ENCODE peak calls at places on chromosomes 1 and 21, in nine cellular contexts. B is GM23338, O is bronchial epithelial cell, Q is neural progenitor cell, C is left ventricle myocardium inferior, D is keratinocyte, Z is WTC11, S is sigmoid colon, W is HFF-Myc. N is an unnamed sample.

GRCh38 chr1:207402744-207403143 is 51.4 kb upstream of the CR2 start:
- DNase-seq in Z (no peak), O (no peak), C (no peak), B (no peak), Q (no peak), W (no peak), S (no peak), D (no peak), N (no peak)

GRCh38 chr1:2556277-2557145 is at the start of gene TNFRSF14:
- DNase-seq in B (no peak), O (no peak), S (peak; percentile 87), Q (peak; percentile 47), D (no peak), C (no peak), Z (no peak), W (no peak), N (peak; percentile 34)

GRCh38 chr1:4160181-4160580 is 260.1 kb upstream of the C1orf174 start:
- DNase-seq in S (no peak), W (no peak), B (no peak), O (no peak), Q (no peak), Z (no peak), D (no peak), C (no peak), N (no peak)

GRCh38 chr1:153944005-153944821 is 2.3 kb downstream of the DENND4B start:
- DNase-seq in Q (no peak), D (no peak), W (no peak), C (no peak), Z (no peak), S (no peak), O (no peak), B (no peak), N (no peak)

GRCh38 chr21:37452222-37452621 is 85.6 kb downstream of the DYRK1A start:
- DNase-seq in W (peak; percentile 35), Q (no peak), D (no peak), O (peak; percentile 52), C (peak; percentile 31), Z (no peak), B (no peak), S (no peak), N (peak; percentile 10)

GRCh38 chr1:151166506-151166956 is 587 bp downstream of the SCNM1 start:
- DNase-seq in Q (peak; percentile 67), Z (no peak), B (peak; percentile 59), D (no peak), S (peak; percentile 72), O (peak; percentile 54), C (no peak), W (no peak), N (peak; percentile 56)

GRCh38 chr1:36912365-36912840 is 121.9 kb downstream of the GRIK3 start:
- DNase-seq in D (no peak), S (peak; percentile 26), C (no peak), Z (no peak), W (no peak), O (no peak), Q (no peak), B (no peak), N (no peak)

GRCh38 chr1:93669369-93669768 is 12.3 kb downstream of the BCAR3 start:
- DNase-seq in D (no peak), Q (peak; percentile 52), Z (no peak), S (no peak), C (no peak), W (no peak), B (no peak), O (no peak), N (no peak)

GRCh38 chr1:16905112-16905855 is 9.5 kb downstream of the RNU1-2 start:
- DNase-seq in C (no peak), W (peak; percentile 90), Z (no peak), B (peak; percentile 80), D (peak; percentile 95), S (peak; percentile 71), O (peak; percentile 93), Q (peak; percentile 76), N (peak; percentile 89)

GRCh38 chr1:201299968-201300367 is 16.7 kb downstream of the PKP1 start:
- DNase-seq in Q (no peak), B (no peak), O (peak; percentile 97), Z (no peak), S (no peak), C (peak; percentile 37), D (no peak), W (no peak), N (peak; percentile 100)

GRCh38 chr1:24896596-24897262 is 33.3 kb downstream of the RUNX3 start:
- DNase-seq in O (no peak), C (no peak), D (no peak), B (no peak), Q (no peak), Z (no peak), W (no peak), S (no peak), N (no peak)

GRCh38 chr1:3744646-3745045 is 7.6 kb upstream of the CCDC27 start:
- DNase-seq in O (no peak), S (no peak), Q (no peak), Z (no peak), W (no peak), C (no peak), B (no peak), D (no peak), N (no peak)

GRCh38 chr1:223319913-223320600 is 43.9 kb downstream of the SUSD4 start:
- DNase-seq in D (no peak), B (peak; percentile 40), S (no peak), O (peak; percentile 16), W (no peak), Z (no peak), C (no peak), Q (peak; percentile 94), N (no peak)

GRCh38 chr1:17995480-17995879 is 112.1 kb upstream of the IGSF21 start:
- DNase-seq in D (no peak), B (no peak), Z (no peak), W (no peak), S (no peak), C (no peak), Q (no peak), O (no peak), N (no peak)

GRCh38 chr1:18001725-18002124 is 105.9 kb upstream of the IGSF21 start:
- DNase-seq in C (no peak), B (no peak), O (no peak), Z (no peak), Q (no peak), S (no peak), W (no peak), D (no peak), N (no peak)

GRCh38 chr1:17994046-17994445 is 113.6 kb upstream of the IGSF21 start:
- DNase-seq in D (no peak), B (no peak), Q (no peak), S (no peak), W (no peak), C (no peak), Z (no peak), O (no peak), N (no peak)

GRCh38 chr1:17999884-18000283 is 107.7 kb upstream of the IGSF21 start:
- DNase-seq in O (no peak), Q (no peak), B (no peak), W (no peak), S (no peak), C (no peak), Z (no peak), D (no peak), N (no peak)

DNA sequence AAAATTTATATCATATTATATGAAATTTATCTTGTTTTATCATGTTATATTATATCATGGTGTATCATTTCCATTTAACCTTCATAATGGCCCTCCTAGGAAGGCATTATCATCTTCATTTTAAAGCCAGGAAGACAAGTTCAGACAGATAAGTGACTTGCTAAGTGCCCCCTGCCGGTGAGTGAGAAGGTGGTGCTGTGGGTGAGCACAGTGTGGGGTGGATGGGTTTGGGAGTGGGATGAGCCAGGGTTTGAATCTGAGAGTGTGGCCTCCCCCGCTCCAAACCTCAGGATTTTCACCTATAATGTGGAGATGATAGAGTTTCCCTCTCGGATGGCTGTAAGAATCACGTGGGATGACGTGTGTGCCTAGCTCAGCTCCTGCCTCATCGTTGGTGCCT is 108.7 kb upstream of the IGSF21 start:
- DNase-seq in O (no peak), Z (no peak), W (no peak), C (no peak), D (no peak), S (no peak), Q (no peak), B (peak; percentile 30), N (peak; percentile 50)
- TF ChIP-seq CTCF in O (no peak), Z (no peak), W (peak; percentile 33), C (peak; percentile 41), D (no peak), S (no peak), Q (peak; percentile 27), B (peak; percentile 45), N (no peak)

GRCh38 chr1:175933801-175934200 is 190.4 kb upstream of the TNR start:
- DNase-seq in S (no peak), B (peak; percentile 79), Z (peak; percentile 25), Q (peak; percentile 35), C (no peak), D (no peak), O (no peak), W (peak; percentile 20), N (peak; percentile 8)
- TF ChIP-seq CTCF in S (no peak), B (peak; percentile 37), Z (no peak), Q (no peak), C (no peak), D (no peak), O (no peak), W (no peak), N (no peak)

GRCh38 chr1:164087893-164088292 is 471.1 kb upstream of the PBX1 start:
- DNase-seq in Q (no peak), Z (no peak), O (no peak), S (no peak), B (no peak), W (no peak), D (no peak), C (no peak), N (no peak)

GRCh38 chr1:164093543-164093942 is 465.4 kb upstream of the PBX1 start:
- DNase-seq in S (no peak), B (no peak), Z (no peak), Q (no peak), W (no peak), D (no peak), C (no peak), O (no peak), N (no peak)

DNA sequence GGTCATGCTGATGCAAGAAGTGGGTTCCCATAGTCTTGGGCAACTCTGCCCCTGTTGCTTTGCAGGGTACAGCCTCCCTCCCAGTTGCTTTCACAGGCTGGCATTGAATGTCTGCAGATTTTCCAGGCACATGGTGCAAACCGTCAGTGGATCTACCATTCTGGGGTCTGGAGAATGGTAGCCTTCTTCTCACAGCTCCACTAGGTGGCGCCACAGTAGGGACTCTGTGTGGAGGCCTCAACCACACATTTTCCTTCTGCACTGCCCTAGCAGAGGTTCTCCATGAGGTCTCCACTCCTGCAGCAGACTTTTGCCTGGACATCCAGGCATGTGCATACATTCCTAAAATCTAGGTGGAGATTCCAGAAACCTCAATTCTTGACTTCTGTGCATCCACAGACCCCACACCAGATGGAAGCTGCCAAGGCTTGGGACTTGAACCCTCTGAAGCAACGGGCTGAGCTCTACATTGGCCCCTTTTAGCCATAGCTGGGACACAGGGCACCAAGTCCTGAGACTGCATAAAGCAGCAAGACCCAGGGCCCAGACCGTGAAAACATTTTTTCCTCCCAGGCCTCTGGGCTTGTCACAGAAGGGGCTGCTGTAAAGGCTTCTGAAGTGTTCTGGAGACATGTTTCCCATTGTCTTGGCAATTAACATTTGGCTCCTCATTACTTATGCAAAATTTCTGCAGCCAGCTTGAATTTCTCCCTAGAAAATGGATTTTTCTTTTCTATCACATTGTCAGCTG is 466.2 kb upstream of the PBX1 start:
- DNase-seq in W (no peak), Q (no peak), B (peak; percentile 40), C (no peak), S (no peak), Z (peak; percentile 29), O (no peak), D (no peak), N (no peak)
- TF ChIP-seq CTCF in W (peak; percentile 45), Q (peak; percentile 31), B (peak; percentile 68), C (no peak), S (no peak), Z (peak; percentile 45), O (peak; percentile 24), D (no peak), N (no peak)

GRCh38 chr1:49765034-49765433 is 258.7 kb downstream of the AGBL4 start:
- DNase-seq in Q (no peak), S (no peak), W (no peak), O (no peak), B (peak; percentile 1), C (no peak), Z (peak; percentile 19), D (no peak), N (peak; percentile 2)
- TF ChIP-seq CTCF in Q (no peak), S (no peak), W (no peak), O (no peak), B (peak; percentile 22), C (no peak), Z (no peak), D (no peak), N (peak; percentile 10)